ENCODE peak calls at places on chromosome 15, in six cellular contexts. M is cardiac fibroblast; J is AG09319; P is foreskin fibroblast; Q is CD8-positive, alpha-beta T cell; R is uterus. B is an unnamed sample.

GRCh38 chr15:54456413-54456812 is 478.2 kb downstream of the UNC13C start:
- DNase-seq in J (no peak), M (no peak), R (no peak), Q (no peak), P (no peak), B (no peak)

GRCh38 chr15:80461370-80462060 is 57.3 kb downstream of the ARNT2 start:
- DNase-seq in Q (no peak), J (no peak), P (no peak), M (no peak), R (no peak), B (no peak)

GRCh38 chr15:77500986-77501385 is 80.3 kb downstream of the HMG20A start:
- DNase-seq in J (peak), P (peak), R (no peak), Q (no peak), M (peak), B (peak)

GRCh38 chr15:67091073-67091965 is 25.9 kb downstream of the SMAD3 start:
- DNase-seq in J (no peak), P (peak), Q (peak), M (peak), R (peak), B (peak)

GRCh38 chr15:70493787-70494514 is 269.4 kb downstream of the UACA start:
- DNase-seq in M (no peak), P (no peak), J (no peak), Q (no peak), R (no peak), B (no peak)

GRCh38 chr15:48681274-48681840 is 35.8 kb upstream of the FBN1 start:
- DNase-seq in M (peak), R (no peak), J (no peak), P (peak), Q (no peak), B (no peak)

GRCh38 chr15:99312794-99313193 is 61.5 kb downstream of the LRRC28 start:
- DNase-seq in Q (no peak), P (no peak), J (no peak), M (no peak), R (no peak), B (no peak)

GRCh38 chr15:88269371-88270062 is 13.0 kb upstream of the NTRK3 start:
- DNase-seq in Q (no peak), J (no peak), P (no peak), M (no peak), R (no peak), B (no peak)

GRCh38 chr15:99963976-99964375 is 230.7 kb upstream of the LYSMD4 start:
- DNase-seq in P (no peak), M (no peak), R (no peak), Q (no peak), J (no peak), B (no peak)

GRCh38 chr15:31465083-31465955 is 138.7 kb downstream of the KLF13 start:
- DNase-seq in R (peak), M (no peak), Q (no peak), P (no peak), J (no peak), B (peak)

GRCh38 chr15:100170280-100170654 is 171.5 kb downstream of the ADAMTS17 start:
- DNase-seq in M (no peak), R (no peak), P (no peak), Q (no peak), J (no peak), B (no peak)

GRCh38 chr15:73892446-73893226 is 19.3 kb downstream of the TBC1D21 start:
- DNase-seq in J (no peak), Q (no peak), R (no peak), M (no peak), P (no peak), B (no peak)

GRCh38 chr15:74027688-74028087 is 33.2 kb downstream of the PML start:
- DNase-seq in M (no peak), P (no peak), J (no peak), Q (no peak), R (no peak), B (no peak)

GRCh38 chr15:46344906-46345305 is 710.1 kb downstream of the SQOR start:
- DNase-seq in Q (no peak), R (no peak), J (no peak), M (no peak), P (no peak), B (no peak)

GRCh38 chr15:39115379-39116057 is 465.4 kb upstream of the THBS1 start:
- DNase-seq in J (no peak), Q (no peak), M (no peak), P (peak), R (no peak), B (peak)

GRCh38 chr15:50145451-50145872 is 26.4 kb upstream of the ATP8B4 start:
- DNase-seq in R (peak), Q (no peak), M (peak), J (peak), P (peak), B (peak)

GRCh38 chr15:38854506-38854905 is 289.9 kb upstream of the RASGRP1 start:
- DNase-seq in M (peak), J (no peak), Q (no peak), R (no peak), P (no peak), B (no peak)

GRCh38 chr15:52294881-52295420 is 653 bp downstream of the MYO5C start:
- DNase-seq in M (no peak), Q (no peak), R (no peak), P (no peak), J (no peak), B (peak)
- TF ChIP-seq CTCF in M (no peak), Q (no peak), R (no peak), P (no peak), J (no peak), B (no peak)

GRCh38 chr15:79310985-79311900 is at the start of gene TMED3:
- DNase-seq in R (peak), J (peak), Q (peak), M (peak), P (peak), B (peak)
- TF ChIP-seq CTCF in R (no peak), J (peak), Q (no peak), M (peak), P (peak), B (no peak)

GRCh38 chr15:44666208-44667038 is 3.0 kb upstream of the SPG11 start:
- DNase-seq in P (no peak), R (no peak), J (no peak), M (no peak), Q (no peak), B (no peak)
- TF ChIP-seq CTCF in P (no peak), R (no peak), J (no peak), M (no peak), Q (no peak), B (no peak)

GRCh38 chr15:68279218-68279533 is 1.6 kb downstream of the FEM1B start:
- DNase-seq in P (no peak), Q (no peak), R (no peak), M (no peak), J (no peak), B (no peak)

GRCh38 chr15:68279779-68280745 is 2.5 kb downstream of the FEM1B start:
- DNase-seq in J (no peak), P (peak), R (no peak), Q (no peak), M (no peak), B (peak)

GRCh38 chr15:68277605-68278344 is at the start of gene FEM1B:
- DNase-seq in R (peak), J (peak), P (peak), Q (peak), M (peak), B (peak)

GRCh38 chr15:68277131-68277604 is 377 bp upstream of the FEM1B start:
- DNase-seq in J (no peak), Q (no peak), M (peak), R (no peak), P (peak), B (no peak)

DNA sequence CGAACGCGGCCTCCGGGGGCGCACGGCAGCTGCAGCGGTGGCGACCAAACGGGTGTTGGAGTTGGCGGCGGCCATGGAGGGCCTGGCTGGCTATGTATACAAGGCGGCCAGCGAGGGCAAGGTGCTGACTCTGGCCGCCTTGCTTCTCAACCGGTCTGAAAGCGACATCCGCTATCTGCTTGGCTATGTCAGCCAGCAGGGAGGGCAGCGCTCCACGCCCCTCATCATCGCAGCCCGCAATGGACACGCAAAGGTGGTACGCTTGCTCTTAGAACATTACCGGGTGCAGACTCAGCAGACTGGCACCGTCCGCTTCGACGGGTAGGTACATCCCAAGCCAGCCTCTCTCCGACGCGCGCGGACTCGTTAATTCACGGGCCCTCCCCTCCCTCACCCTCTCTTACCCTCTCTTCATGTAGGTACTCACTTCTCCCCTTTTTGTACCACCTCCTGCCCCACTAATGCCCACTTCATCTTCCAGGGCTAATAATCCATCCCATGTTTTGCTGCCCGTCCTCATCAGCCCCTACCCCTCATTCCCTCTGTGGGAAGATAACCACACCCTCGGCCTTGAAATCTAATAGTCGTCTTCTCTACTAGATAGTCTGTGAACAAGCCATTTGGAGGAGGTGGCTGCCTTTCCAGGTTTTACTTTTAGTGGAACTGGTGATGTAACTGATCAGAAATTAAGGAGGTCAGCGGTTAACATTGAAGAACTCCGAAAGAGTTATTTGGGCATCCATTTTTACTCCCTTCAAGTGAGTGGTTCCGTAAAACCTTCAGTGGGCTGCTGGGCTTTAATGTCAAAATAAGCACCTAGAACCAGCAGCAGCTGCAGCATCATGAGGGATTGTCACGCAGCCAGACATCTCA is 1.0 kb downstream of the FEM1B start:
- DNase-seq in Q (no peak), J (no peak), M (peak), R (peak), P (peak), B (peak)
- TF ChIP-seq CTCF in Q (peak), J (peak), M (peak), R (no peak), P (peak), B (peak)

GRCh38 chr15:23857028-23857641 is 170.0 kb upstream of the NDN start:
- DNase-seq in R (peak), M (peak), Q (no peak), P (peak), J (no peak), B (no peak)

GRCh38 chr15:23860290-23860751 is 173.2 kb upstream of the NDN start:
- DNase-seq in M (no peak), R (no peak), P (no peak), Q (no peak), J (no peak), B (no peak)

GRCh38 chr15:23859008-23859407 is 171.9 kb upstream of the NDN start:
- DNase-seq in J (no peak), M (no peak), Q (no peak), R (no peak), P (no peak), B (no peak)

GRCh38 chr15:23855947-23856346 is 168.8 kb upstream of the NDN start:
- DNase-seq in M (no peak), R (no peak), P (no peak), J (no peak), Q (no peak), B (no peak)

GRCh38 chr15:23860846-23861245 is 173.7 kb upstream of the NDN start:
- DNase-seq in M (no peak), J (no peak), P (no peak), Q (no peak), R (no peak), B (no peak)
- TF ChIP-seq CTCF in M (no peak), J (no peak), P (no peak), Q (no peak), R (no peak), B (no peak)

GRCh38 chr15:89356634-89357298 is 22.1 kb upstream of the POLG start:
- DNase-seq in M (no peak), R (no peak), J (no peak), P (peak), Q (no peak), B (peak)
- TF ChIP-seq CTCF in M (no peak), R (no peak), J (peak), P (peak), Q (no peak), B (peak)

B was measured in MCF 10A.